ENCODE peak calls at places on chromosomes 3 and 15, in five cellular contexts. L is GM12891; N is A549; R is activated naive CD8-positive, alpha-beta T cell treated with anti-CD3 and anti-CD28 coated beads for 36 hours; I is H4. P is an unnamed sample.

GRCh38 chr3:193828477-193828876 is 235.5 kb downstream of the OPA1 start:
- DNase-seq in L (no peak), I (no peak), R (no peak), N (no peak), P (no peak)

GRCh38 chr15:91374336-91374735 is 274.3 kb downstream of the SV2B start:
- DNase-seq in I (no peak), N (no peak), R (no peak), L (no peak), P (no peak)

GRCh38 chr3:169138849-169139416 is 524.6 kb downstream of the MECOM start:
- DNase-seq in R (no peak), I (no peak), N (no peak), L (no peak), P (no peak)

GRCh38 chr15:25734680-25735355 is 128.3 kb downstream of the ATP10A start:
- DNase-seq in L (no peak), R (no peak), N (no peak), I (no peak), P (no peak)

GRCh38 chr15:72934006-72934405 is 118.3 kb upstream of the NEO1 start:
- DNase-seq in R (no peak), L (no peak), N (no peak), I (peak), P (no peak)

GRCh38 chr3:38297947-38298711 is 16.0 kb downstream of the SLC22A14 start:
- DNase-seq in L (no peak), R (no peak), N (peak), I (no peak), P (no peak)

GRCh38 chr3:16548721-16549120 is 35.2 kb upstream of the RFTN1 start:
- DNase-seq in I (peak), N (no peak), L (no peak), R (no peak), P (no peak)

GRCh38 chr15:98513428-98513991 is 134.8 kb upstream of the IGF1R start:
- DNase-seq in L (no peak), I (no peak), R (no peak), N (no peak), P (no peak)

GRCh38 chr3:30724863-30725262 is 118.5 kb downstream of the TGFBR2 start:
- DNase-seq in R (no peak), L (no peak), N (no peak), I (no peak), P (no peak)

GRCh38 chr3:130746296-130747039 is at the start of gene PIK3R4:
- DNase-seq in N (peak), I (peak), L (peak), R (peak), P (peak)

GRCh38 chr3:12175844-12176453 is 17.2 kb upstream of the TIMP4 start:
- DNase-seq in N (peak), L (no peak), I (peak), R (peak), P (peak)

GRCh38 chr3:124263168-124263567 is 271.2 kb upstream of the ROPN1 start:
- DNase-seq in N (peak), R (no peak), L (no peak), I (peak), P (no peak)

GRCh38 chr3:55484191-55484644 is 2.9 kb downstream of the WNT5A start:
- DNase-seq in N (no peak), I (no peak), R (no peak), L (no peak), P (no peak)

GRCh38 chr3:143313598-143314188 is 194.1 kb downstream of the CHST2 start:
- DNase-seq in I (no peak), R (no peak), L (no peak), N (no peak), P (no peak)

GRCh38 chr15:92051726-92052125 is 198.2 kb downstream of the SLCO3A1 start:
- DNase-seq in L (no peak), N (no peak), I (no peak), R (no peak), P (no peak)

P was measured in colonic mucosa.